ENCODE peak calls at places on chromosomes 12 and 14, in four cellular contexts. A is omental fat pad, G is GM23338, E is posterior cingulate gyrus. T is an unnamed sample.

GRCh38 chr14:100285913-100286400 is 20.3 kb downstream of the SLC25A29 start:
- DNase-seq in A (no peak), G (no peak), E (no peak), T (peak; percentile 44)

GRCh38 chr14:92546347-92547053 is 32.9 kb downstream of the RIN3 start:
- DNase-seq in A (no peak), G (no peak), E (no peak), T (no peak)

GRCh38 chr14:24613747-24614146 is 4.3 kb upstream of the GZMH start:
- DNase-seq in A (no peak), G (no peak), E (no peak), T (no peak)

GRCh38 chr14:105096206-105096875 is 31.1 kb upstream of the GPR132 start:
- DNase-seq in A (no peak), G (no peak), E (no peak), T (no peak)

GRCh38 chr12:109393437-109394345 is 46.0 kb downstream of the MYO1H start:
- DNase-seq in A (no peak), G (peak; percentile 77), E (peak; percentile 17), T (peak; percentile 75)

GRCh38 chr14:21044106-21044618 is 2.0 kb downstream of the RNASE7 start:
- DNase-seq in A (no peak), G (no peak), E (no peak), T (no peak)

GRCh38 chr12:130147875-130148596 is 14.2 kb upstream of the FZD10 start:
- DNase-seq in A (no peak), G (no peak), E (no peak), T (no peak)

GRCh38 chr14:98140862-98141261 is 1131.1 kb downstream of the BCL11B start:
- DNase-seq in A (no peak), G (no peak), E (no peak), T (no peak)

GRCh38 chr14:35365130-35366047 is 39.2 kb downstream of the NFKBIA start:
- DNase-seq in A (peak; percentile 67), G (no peak), E (peak; percentile 55), T (peak; percentile 15)

GRCh38 chr12:51028811-51029146 is 2.6 kb upstream of the SLC11A2 start:
- DNase-seq in A (no peak), G (no peak), E (no peak), T (no peak)

GRCh38 chr12:51346581-51346980 is at the start of gene CELA1:
- DNase-seq in A (no peak), G (no peak), E (no peak), T (no peak)

GRCh38 chr14:44895716-44896115 is 66.0 kb downstream of the KLHL28 start:
- DNase-seq in A (no peak), G (no peak), E (no peak), T (no peak)

GRCh38 chr12:79515526-79515935 is 175.2 kb downstream of the PAWR start:
- DNase-seq in A (no peak), G (no peak), E (no peak), T (no peak)

GRCh38 chr12:115023898-115024297 is 339.9 kb upstream of the TBX3 start:
- DNase-seq in A (no peak), G (no peak), E (no peak), T (no peak)

GRCh38 chr12:127398026-127398715 is 868.8 kb upstream of the TMEM132C start:
- DNase-seq in A (no peak), G (no peak), E (no peak), T (no peak)

GRCh38 chr12:88471641-88472040 is 108.6 kb downstream of the KITLG start:
- DNase-seq in A (no peak), G (peak; percentile 30), E (no peak), T (peak; percentile 35)

GRCh38 chr12:19780460-19780859 is 341.2 kb downstream of the AEBP2 start:
- DNase-seq in A (no peak), G (no peak), E (no peak), T (no peak)

GRCh38 chr14:100287202-100287997 is 18.8 kb downstream of the SLC25A29 start:
- DNase-seq in A (no peak), G (no peak), E (no peak), T (peak; percentile 54)

GRCh38 chr14:39666386-39666785 is 234.2 kb upstream of the FBXO33 start:
- DNase-seq in A (no peak), G (no peak), E (no peak), T (no peak)

GRCh38 chr14:65414961-65415589 is 2.5 kb downstream of the FUT8 start:
- DNase-seq in A (no peak), G (peak; percentile 29), E (no peak), T (peak; percentile 12)

GRCh38 chr12:26701604-26702215 is 131.3 kb downstream of the ITPR2 start:
- DNase-seq in A (no peak), G (peak; percentile 74), E (no peak), T (no peak)

GRCh38 chr14:98227000-98227726 is 1044.8 kb downstream of the BCL11B start:
- DNase-seq in A (no peak), G (no peak), E (no peak), T (no peak)

GRCh38 chr14:80419769-80420168 is 208.5 kb upstream of the DIO2 start:
- DNase-seq in A (no peak), G (no peak), E (no peak), T (no peak)

GRCh38 chr12:32100361-32100760 is 6.3 kb upstream of the BICD1 start:
- DNase-seq in A (no peak), G (no peak), E (no peak), T (no peak)

GRCh38 chr12:110546339-110546738 is 36.8 kb downstream of the PPTC7 start:
- DNase-seq in A (no peak), G (no peak), E (no peak), T (no peak)

GRCh38 chr12:124554429-124555029 is 12.9 kb downstream of the NCOR2 start:
- DNase-seq in A (no peak), G (no peak), E (no peak), T (no peak)

GRCh38 chr14:84399296-84399910 is 1130.5 kb upstream of the FLRT2 start:
- DNase-seq in A (no peak), G (no peak), E (no peak), T (no peak)

GRCh38 chr12:70617450-70617849 is 19.8 kb downstream of the PTPRB start:
- DNase-seq in A (no peak), G (peak; percentile 45), E (no peak), T (peak; percentile 12)

GRCh38 chr14:105503918-105504692 is 13.1 kb downstream of the TEDC1 start:
- DNase-seq in A (no peak), G (no peak), E (no peak), T (peak; percentile 62)

GRCh38 chr12:110860833-110861291 is 14.1 kb downstream of the CCDC63 start:
- DNase-seq in A (no peak), G (peak; percentile 32), E (no peak), T (peak; percentile 60)

T was measured in H7.